ENCODE peak calls at places on chromosome 7, in five cellular contexts. F, E, S, U and L are unnamed samples.

GRCh38 chr7:151174246-151175046 is 7.0 kb upstream of the GBX1 start:
- DNase-seq in F (peak; percentile 14), E (no peak), S (no peak), U (no peak), L (no peak)

GRCh38 chr7:42059275-42059674 is 177.7 kb downstream of the GLI3 start:
- DNase-seq in F (no peak), E (no peak), S (no peak), U (no peak), L (no peak)

GRCh38 chr7:143882020-143882610 is 19.9 kb downstream of the TCAF1 start:
- DNase-seq in F (peak; percentile 66), E (no peak), S (no peak), U (no peak), L (no peak)

GRCh38 chr7:140245611-140246105 is 68.9 kb upstream of the KDM7A start:
- DNase-seq in F (no peak), E (no peak), S (no peak), U (no peak), L (no peak)

GRCh38 chr7:100247152-100247757 is 27.5 kb downstream of the PVRIG start:
- DNase-seq in F (peak; percentile 80), E (no peak), S (peak; percentile 57), U (no peak), L (no peak)

GRCh38 chr7:80411621-80412020 is 100.2 kb downstream of the GNAT3 start:
- DNase-seq in F (no peak), E (no peak), S (no peak), U (no peak), L (no peak)

GRCh38 chr7:76303829-76304505 is 1.5 kb downstream of the HSPB1 start:
- DNase-seq in F (no peak), E (no peak), S (peak; percentile 21), U (no peak), L (no peak)

GRCh38 chr7:155224116-155224811 is 73.4 kb upstream of the INSIG1 start:
- DNase-seq in F (no peak), E (no peak), S (no peak), U (no peak), L (no peak)

GRCh38 chr7:45984386-45985295 is 63.6 kb upstream of the IGFBP3 start:
- DNase-seq in F (no peak), E (no peak), S (no peak), U (peak; percentile 45), L (no peak)

GRCh38 chr7:148856891-148857290 is 27.2 kb downstream of the EZH2 start:
- DNase-seq in F (no peak), E (no peak), S (no peak), U (no peak), L (no peak)

GRCh38 chr7:90709501-90710465 is 113.7 kb downstream of the CDK14 start:
- DNase-seq in F (peak; percentile 66), E (no peak), S (peak; percentile 32), U (peak; percentile 91), L (no peak)

GRCh38 chr7:81956520-81956919 is 186.7 kb upstream of the HGF start:
- DNase-seq in F (peak; percentile 62), E (no peak), S (peak; percentile 19), U (peak; percentile 41), L (no peak)